ENCODE peak calls at places on chromosome 14, in six cellular contexts. C, W, Z, M, I and V are unnamed samples. For H4K20me1, the result is how much of the 10 kb centered on the place peaks cover.

GRCh38 chr14:23569443-23570151 is 2.0 kb upstream of the AP1G2 start:
- DNase-seq in Z (peak), W (no peak), I (peak), C (peak), M (peak), V (peak)

GRCh38 chr14:101603096-101603495 is 41.8 kb downstream of the DIO3 start:
- DNase-seq in C (no peak), Z (no peak), I (no peak), W (no peak), M (no peak), V (no peak)

GRCh38 chr14:99327458-99328250 is 55.7 kb upstream of the BCL11B start:
- DNase-seq in Z (peak), I (peak), C (no peak), M (peak), W (peak), V (no peak)

GRCh38 chr14:104363891-104364760 is 215.4 kb upstream of the C14orf180 start:
- DNase-seq in I (no peak), W (no peak), M (peak), C (no peak), Z (no peak), V (no peak)

GRCh38 chr14:71245659-71246361 is 338.6 kb downstream of the PCNX1 start:
- DNase-seq in I (no peak), M (no peak), Z (no peak), C (no peak), W (no peak), V (peak)

GRCh38 chr14:104604461-104605449 is at the start of gene TMEM179:
- DNase-seq in C (no peak), M (peak), W (no peak), I (peak), Z (peak), V (no peak)

GRCh38 chr14:104800600-104801283 is at the start of gene ZBTB42:
- DNase-seq in W (no peak), C (peak), Z (peak), I (peak), M (peak), V (peak)

GRCh38 chr14:100568164-100568997 is 18.8 kb downstream of the BEGAIN start:
- DNase-seq in C (no peak), I (peak), W (no peak), M (peak), Z (peak), V (no peak)

GRCh38 chr14:95111507-95112164 is 45.7 kb downstream of the DICER1 start:
- DNase-seq in C (no peak), W (no peak), M (no peak), Z (no peak), I (no peak), V (no peak)

GRCh38 chr14:41280745-41281144 is 325.9 kb upstream of the LRFN5 start:
- DNase-seq in W (no peak), M (no peak), Z (peak), I (peak), C (peak), V (no peak)

GRCh38 chr14:64501326-64502171 is 2.1 kb downstream of the ZBTB25 start:
- DNase-seq in W (no peak), I (no peak), Z (peak), M (peak), C (peak), V (peak)

GRCh38 chr14:91082282-91082681 is 21.8 kb upstream of the RPS6KA5 start:
- DNase-seq in C (no peak), Z (no peak), W (no peak), I (no peak), M (no peak), V (no peak)

GRCh38 chr14:68556253-68556652 is 236.6 kb downstream of the ZFP36L1 start:
- DNase-seq in W (no peak), Z (no peak), I (no peak), M (no peak), C (no peak), V (no peak)

GRCh38 chr14:59161571-59162175 is 26.8 kb upstream of the DAAM1 start:
- DNase-seq in W (no peak), C (no peak), Z (peak), M (no peak), I (peak), V (peak)

GRCh38 chr14:94062344-94062904 is 18.6 kb downstream of the DDX24 start:
- DNase-seq in W (no peak), C (no peak), Z (peak), I (no peak), M (no peak), V (peak)
- H4K20me1 ChIP-seq in W (under half), C (half or more), Z (under half), I (under half), M (under half), V (under half)

DNA sequence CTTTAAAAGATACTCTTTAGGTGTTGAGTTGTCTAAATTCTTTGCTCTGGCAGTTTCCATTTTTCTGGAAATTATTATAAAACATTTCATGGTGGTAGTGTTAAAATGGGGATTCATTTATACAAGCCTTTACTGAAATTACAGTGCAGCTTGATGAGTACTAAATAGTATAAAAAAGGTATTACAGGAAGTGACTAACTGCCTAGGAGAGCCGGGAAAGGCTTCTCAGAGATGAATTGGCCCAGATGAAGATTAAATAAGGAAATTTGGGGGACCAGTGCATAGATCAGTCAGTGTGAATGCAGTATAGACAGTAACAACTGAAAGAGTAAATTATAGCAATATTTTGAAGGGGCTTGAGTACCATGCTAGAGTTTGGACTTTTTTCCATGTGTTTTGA is 7.5 kb downstream of the PSMA6 start:
- DNase-seq in W (no peak), M (no peak), C (no peak), I (no peak), Z (peak), V (no peak)
- H4K20me1 ChIP-seq in W (under half), M (half or more), C (half or more), I (under half), Z (under half), V (under half)

DNA sequence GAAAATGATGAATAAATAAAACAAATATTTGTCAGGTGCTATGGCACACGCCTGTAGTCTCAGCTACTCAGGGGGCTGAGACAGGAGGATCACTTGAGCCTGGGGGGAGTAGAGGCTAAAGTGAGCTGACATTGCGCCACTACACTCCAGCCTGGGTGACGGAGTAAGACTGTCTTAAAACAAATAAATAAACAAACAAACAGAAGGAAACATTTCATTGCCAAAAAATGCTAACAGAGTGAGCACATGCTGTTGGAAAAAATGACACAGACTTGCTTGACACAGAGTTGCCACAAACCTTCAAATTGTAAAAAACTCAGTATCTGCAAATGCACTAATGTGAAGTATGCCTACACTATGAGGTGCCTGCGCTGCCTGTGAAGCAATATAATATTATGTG is 50.8 kb upstream of the AP4S1 start:
- DNase-seq in W (no peak), Z (peak), M (no peak), C (no peak), I (no peak), V (no peak)
- H4K20me1 ChIP-seq in W (under half), Z (under half), M (half or more), C (under half), I (under half), V (under half)

DNA sequence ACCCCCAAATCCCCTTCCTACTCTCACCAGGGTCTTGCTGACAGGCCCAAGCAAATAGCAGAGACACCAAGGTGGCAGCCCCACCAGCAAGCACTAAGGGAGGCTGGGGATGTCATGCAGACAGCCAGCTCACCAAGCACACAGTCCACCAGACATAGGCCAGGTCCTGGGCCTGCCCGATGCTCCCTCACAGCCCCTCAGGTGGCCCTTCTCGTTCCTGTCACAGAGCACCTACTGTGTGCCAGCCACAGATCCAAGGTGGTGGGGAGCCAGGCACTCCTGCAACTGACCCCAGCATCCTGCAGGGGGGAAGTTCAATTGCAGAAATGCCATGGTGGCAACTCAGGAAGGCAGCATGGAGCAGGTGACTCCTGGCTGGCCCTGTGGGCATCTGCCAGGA is 60.5 kb upstream of the PNMA1 start:
- DNase-seq in I (no peak), C (no peak), W (no peak), M (no peak), Z (no peak), V (no peak)
- H4K20me1 ChIP-seq in I (under half), C (under half), W (under half), M (half or more), Z (under half), V (under half)

GRCh38 chr14:93095742-93096510 is 19.8 kb downstream of the ITPK1 start:
- DNase-seq in Z (no peak), I (no peak), C (no peak), M (no peak), W (no peak), V (no peak)
- H4K20me1 ChIP-seq in Z (under half), I (under half), C (half or more), M (under half), W (under half), V (under half)

DNA sequence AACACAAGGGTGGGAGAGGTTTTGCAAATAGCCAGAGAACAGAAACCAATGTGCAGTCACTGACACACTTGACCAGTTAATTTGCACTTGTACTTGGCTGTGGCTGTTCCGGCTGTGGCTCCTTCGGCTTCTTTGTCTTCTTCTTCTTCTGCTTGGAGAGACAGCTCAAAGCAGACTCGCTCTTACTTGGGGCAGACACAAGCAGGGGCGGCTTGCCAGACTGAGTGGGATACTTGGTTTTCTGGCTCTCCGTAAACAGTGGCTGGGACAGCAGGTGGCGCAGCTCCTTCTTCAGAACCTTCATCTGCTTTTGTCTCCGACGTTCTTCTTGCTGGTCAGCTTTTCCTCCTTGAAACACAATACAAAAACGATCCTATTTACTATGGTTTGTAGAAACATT is 25.0 kb downstream of the OTUB2 start:
- DNase-seq in I (peak), M (no peak), W (no peak), Z (peak), C (no peak), V (no peak)
- H4K20me1 ChIP-seq in I (under half), M (under half), W (under half), Z (under half), C (under half), V (under half)

DNA sequence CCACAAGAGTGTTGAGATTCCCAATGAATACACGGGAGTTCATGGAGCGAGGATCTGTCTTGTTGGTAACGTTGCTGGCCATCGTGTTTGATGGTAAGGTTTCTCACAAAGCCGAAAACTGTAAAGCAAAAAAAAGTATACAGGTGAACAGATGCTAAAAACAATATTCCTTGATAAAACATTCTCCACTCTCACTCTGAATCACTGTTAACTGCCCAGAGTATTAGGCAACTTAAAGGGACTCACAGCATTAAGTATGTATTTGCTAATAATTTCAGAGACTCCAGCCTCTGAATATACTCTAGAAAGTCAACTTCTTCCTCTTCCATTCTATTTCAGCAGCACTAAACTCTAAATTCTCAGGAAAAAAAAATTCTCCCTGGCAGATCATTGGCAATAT is 35.1 kb downstream of the HNRNPC start:
- DNase-seq in C (no peak), I (no peak), Z (peak), M (no peak), W (no peak), V (no peak)
- H4K20me1 ChIP-seq in C (half or more), I (half or more), Z (under half), M (half or more), W (half or more), V (half or more)